ENCODE peak calls at places on chromosomes 12 and 14, in nine cellular contexts. G is suprapubic skin; A is activated CD4-positive, alpha-beta T cell treated with anti-CD3 and anti-CD28 coated beads for 1 hour; Q is mucosa of gallbladder; T is left kidney; C is AG09319; V is Peyer's patch; I is foreskin fibroblast; U is activated CD4-positive, alpha-beta memory T cell treated with anti-CD3 and anti-CD28 coated beads, Interleukin-2, amount 10 ng/mL, durations not matched to agents 7 days and 5 days. O is an unnamed sample.

GRCh38 chr12:58639323-58639934 is 280.9 kb downstream of the LRIG3 start:
- DNase-seq in G (no peak), A (no peak), Q (no peak), T (no peak), C (no peak), V (no peak), I (peak), U (no peak), O (no peak)

GRCh38 chr12:6613015-6613775 is 6.0 kb upstream of the CHD4 start:
- DNase-seq in G (no peak), A (no peak), Q (peak), T (peak), C (no peak), V (peak), I (peak), U (peak), O (peak)

GRCh38 chr12:50765325-50765911 is 1.5 kb downstream of the ATF1 start:
- DNase-seq in G (no peak), A (no peak), Q (peak), T (peak), C (no peak), V (no peak), I (no peak), U (peak), O (peak)

GRCh38 chr12:25056486-25057130 is 107.7 kb upstream of the BCAT1 start:
- DNase-seq in G (no peak), A (no peak), Q (no peak), T (no peak), C (no peak), V (no peak), I (no peak), U (no peak), O (no peak)

GRCh38 chr12:52058631-52059324 is 7.5 kb downstream of the NR4A1 start:
- DNase-seq in G (no peak), A (peak), Q (no peak), T (no peak), C (no peak), V (no peak), I (no peak), U (no peak), O (peak)

GRCh38 chr12:24752763-24753462 is 196.0 kb downstream of the BCAT1 start:
- DNase-seq in G (no peak), A (no peak), Q (no peak), T (no peak), C (no peak), V (no peak), I (no peak), U (no peak), O (no peak)

GRCh38 chr12:39012870-39013269 is 107.5 kb upstream of the CPNE8 start:
- DNase-seq in G (no peak), A (no peak), Q (no peak), T (no peak), C (no peak), V (no peak), I (no peak), U (no peak), O (no peak)

GRCh38 chr12:4402996-4403395 is 23.5 kb upstream of the FGF23 start:
- DNase-seq in G (no peak), A (no peak), Q (no peak), T (no peak), C (no peak), V (no peak), I (no peak), U (no peak), O (no peak)

GRCh38 chr12:113048716-113049127 is 7.8 kb upstream of the DTX1 start:
- DNase-seq in G (no peak), A (peak), Q (peak), T (peak), C (peak), V (no peak), I (peak), U (peak), O (peak)

GRCh38 chr12:20602671-20603402 is 92.3 kb upstream of the SLCO1C1 start:
- DNase-seq in G (no peak), A (no peak), Q (no peak), T (no peak), C (no peak), V (no peak), I (no peak), U (no peak), O (no peak)

GRCh38 chr14:26448181-26448855 is 149.5 kb downstream of the NOVA1 start:
- DNase-seq in G (no peak), A (no peak), Q (no peak), T (no peak), C (no peak), V (no peak), I (no peak), U (no peak), O (no peak)

GRCh38 chr12:82912406-82912805 is 225.7 kb downstream of the TMTC2 start:
- DNase-seq in G (no peak), A (no peak), Q (no peak), T (no peak), C (no peak), V (no peak), I (peak), U (no peak), O (no peak)

GRCh38 chr12:101933866-101934514 is 56.6 kb downstream of the DRAM1 start:
- DNase-seq in G (no peak), A (no peak), Q (no peak), T (no peak), C (no peak), V (no peak), I (no peak), U (no peak), O (no peak)

GRCh38 chr12:103397536-103397935 is 98.2 kb downstream of the C12orf42 start:
- DNase-seq in G (no peak), A (no peak), Q (no peak), T (no peak), C (no peak), V (no peak), I (no peak), U (no peak), O (no peak)

GRCh38 chr14:61577506-61577931 is 117.8 kb upstream of the HIF1A start:
- DNase-seq in G (no peak), A (no peak), Q (no peak), T (no peak), C (no peak), V (no peak), I (no peak), U (no peak), O (no peak)

GRCh38 chr12:127628655-127629054 is 638.3 kb upstream of the TMEM132C start:
- DNase-seq in G (no peak), A (no peak), Q (no peak), T (no peak), C (no peak), V (no peak), I (peak), U (no peak), O (no peak)

GRCh38 chr14:73261075-73261474 is 23.8 kb downstream of the PAPLN start:
- DNase-seq in G (no peak), A (no peak), Q (no peak), T (no peak), C (no peak), V (no peak), I (no peak), U (no peak), O (no peak)

GRCh38 chr12:49651855-49652254 is 28.5 kb downstream of the PRPF40B start:
- DNase-seq in G (no peak), A (no peak), Q (no peak), T (no peak), C (no peak), V (no peak), I (no peak), U (no peak), O (no peak)

GRCh38 chr14:53093206-53093605 is 59.9 kb downstream of the DDHD1 start:
- DNase-seq in G (no peak), A (no peak), Q (no peak), T (no peak), C (peak), V (no peak), I (peak), U (no peak), O (no peak)

GRCh38 chr14:48275301-48275700 is 599.9 kb upstream of the MDGA2 start:
- DNase-seq in G (no peak), A (no peak), Q (no peak), T (no peak), C (no peak), V (no peak), I (no peak), U (no peak), O (peak)

GRCh38 chr14:100341301-100342031 is 18.3 kb downstream of the SLC25A47 start:
- DNase-seq in G (peak), A (no peak), Q (peak), T (peak), C (peak), V (no peak), I (peak), U (no peak), O (peak)

GRCh38 chr12:6697584-6698351 is 2.8 kb downstream of the PIANP start:
- DNase-seq in G (no peak), A (no peak), Q (no peak), T (peak), C (peak), V (no peak), I (peak), U (peak), O (peak)

GRCh38 chr12:105803292-105803691 is 335.5 kb downstream of the NUAK1 start:
- DNase-seq in G (no peak), A (no peak), Q (no peak), T (no peak), C (no peak), V (no peak), I (no peak), U (no peak), O (no peak)

GRCh38 chr12:62933220-62933870 is 1.6 kb downstream of the PPM1H start:
- DNase-seq in G (no peak), A (no peak), Q (peak), T (peak), C (no peak), V (peak), I (no peak), U (no peak), O (peak)

GRCh38 chr12:76720068-76720467 is 43.8 kb upstream of the ZDHHC17 start:
- DNase-seq in G (no peak), A (no peak), Q (no peak), T (no peak), C (no peak), V (no peak), I (peak), U (no peak), O (no peak)

GRCh38 chr12:70719672-70720420 is 82.6 kb upstream of the PTPRB start:
- DNase-seq in G (no peak), A (no peak), Q (peak), T (peak), C (peak), V (peak), I (peak), U (no peak), O (peak)

GRCh38 chr14:34119107-34119858 is 168.4 kb upstream of the EGLN3 start:
- DNase-seq in G (no peak), A (no peak), Q (no peak), T (no peak), C (no peak), V (no peak), I (no peak), U (no peak), O (no peak)

GRCh38 chr14:34437729-34438080 is 24.3 kb downstream of the SPTSSA start:
- DNase-seq in G (no peak), A (no peak), Q (no peak), T (no peak), C (no peak), V (no peak), I (no peak), U (no peak), O (no peak)

GRCh38 chr12:125454786-125455450 is 389.7 kb downstream of the AACS start:
- DNase-seq in G (no peak), A (no peak), Q (no peak), T (no peak), C (no peak), V (no peak), I (no peak), U (no peak), O (peak)

GRCh38 chr12:14129601-14130178 is 148.3 kb upstream of the GRIN2B start:
- DNase-seq in G (no peak), A (no peak), Q (no peak), T (no peak), C (no peak), V (no peak), I (no peak), U (no peak), O (peak)

GRCh38 chr14:71395151-71395604 is 487.9 kb downstream of the PCNX1 start:
- DNase-seq in G (no peak), A (no peak), Q (no peak), T (no peak), C (no peak), V (no peak), I (no peak), U (no peak), O (no peak)

GRCh38 chr14:80427101-80427500 is 215.8 kb upstream of the DIO2 start:
- DNase-seq in G (no peak), A (no peak), Q (no peak), T (no peak), C (no peak), V (no peak), I (peak), U (no peak), O (no peak)

GRCh38 chr12:74071182-74071581 is 466.5 kb upstream of the ATXN7L3B start:
- DNase-seq in G (no peak), A (no peak), Q (no peak), T (no peak), C (no peak), V (no peak), I (no peak), U (no peak), O (no peak)